ENCODE peak calls at places on chromosomes 4 and X, in eight cellular contexts. X, V, L, I, T, O, Z and W are unnamed samples.
A peak's percentile ranks its signal among the peaks of the same experiment; 100 is the strongest.

GRCh38 chr4:80202190-80202711 is 4.9 kb downstream of the PRDM8 start:
- DNase-seq in X (peak; percentile 62), V (peak; percentile 84), L (peak; percentile 83), I (peak; percentile 81), T (peak; percentile 19), O (no peak), Z (peak; percentile 72), W (peak; percentile 92)

GRCh38 chr4:167779864-167780263 is 312.5 kb upstream of the ANXA10 start:
- DNase-seq in X (no peak), V (no peak), L (no peak), I (no peak), T (no peak), O (no peak), Z (no peak), W (no peak)

GRCh38 chrX:129659137-129659536 is 4.4 kb upstream of the APLN start:
- DNase-seq in X (no peak), V (no peak), L (no peak), I (no peak), T (no peak), O (no peak), Z (no peak), W (no peak)

GRCh38 chr4:182825786-182826185 is 91.4 kb downstream of the DCTD start:
- DNase-seq in X (no peak), V (no peak), L (no peak), I (no peak), T (no peak), O (no peak), Z (no peak), W (no peak)

GRCh38 chr4:183099537-183100297 is 660 bp downstream of the WWC2 start:
- DNase-seq in X (peak; percentile 48), V (peak; percentile 17), L (peak; percentile 33), I (peak; percentile 36), T (no peak), O (no peak), Z (no peak), W (peak; percentile 54)

GRCh38 chrX:30965751-30966150 is 76.7 kb upstream of the TAB3 start:
- DNase-seq in X (no peak), V (no peak), L (no peak), I (no peak), T (no peak), O (no peak), Z (no peak), W (no peak)

GRCh38 chr4:69970071-69970470 is 4.5 kb upstream of the CSN2 start:
- DNase-seq in X (no peak), V (no peak), L (no peak), I (no peak), T (no peak), O (no peak), Z (no peak), W (no peak)

GRCh38 chrX:9781941-9782340 is 4.3 kb upstream of the SHROOM2 start:
- DNase-seq in X (no peak), V (no peak), L (no peak), I (no peak), T (no peak), O (no peak), Z (no peak), W (no peak)

GRCh38 chr4:12703076-12703475 is 781.1 kb downstream of the RAB28 start:
- DNase-seq in X (no peak), V (no peak), L (no peak), I (no peak), T (no peak), O (no peak), Z (no peak), W (no peak)